ENCODE peak calls at places on chromosomes 3 and 15, in seven cellular contexts. U is mammary epithelial cell, K is psoas muscle, X is RWPE1, D is endodermal cell, V is B cell, A is endothelial cell. F is an unnamed sample.

GRCh38 chr3:16249336-16249735 is 15.4 kb downstream of the DPH3 start:
- DNase-seq in U (no peak), K (no peak), X (no peak), D (peak; percentile 85), V (peak; percentile 29), A (peak; percentile 58), F (no peak)

GRCh38 chr15:74651251-74651741 is 35.7 kb downstream of the CLK3 start:
- DNase-seq in U (peak; percentile 16), K (no peak), X (no peak), D (no peak), V (no peak), A (no peak), F (peak; percentile 56)

GRCh38 chr15:91866971-91867372 is 13.5 kb downstream of the SLCO3A1 start:
- DNase-seq in U (peak; percentile 88), K (peak; percentile 59), X (peak; percentile 82), D (no peak), V (no peak), A (no peak), F (peak; percentile 81)

GRCh38 chr3:172137287-172138030 is 98.1 kb downstream of the FNDC3B start:
- DNase-seq in U (no peak), K (no peak), X (no peak), D (no peak), V (no peak), A (no peak), F (peak; percentile 60)

GRCh38 chr3:39327053-39327745 is 2.3 kb upstream of the CCR8 start:
- DNase-seq in U (no peak), K (no peak), X (no peak), D (no peak), V (no peak), A (no peak), F (no peak)

GRCh38 chr3:116083686-116084085 is 361.6 kb downstream of the LSAMP start:
- DNase-seq in U (peak; percentile 52), K (no peak), X (no peak), D (no peak), V (no peak), A (no peak), F (peak; percentile 56)

GRCh38 chr3:64016941-64017620 is 6.2 kb downstream of the PSMD6 start:
- DNase-seq in U (peak; percentile 10), K (no peak), X (no peak), D (no peak), V (no peak), A (no peak), F (no peak)

GRCh38 chr3:51269466-51269865 is 115.6 kb upstream of the MANF start:
- DNase-seq in U (peak; percentile 31), K (no peak), X (no peak), D (no peak), V (no peak), A (no peak), F (peak; percentile 45)

GRCh38 chr3:115151921-115152320 is 4.8 kb upstream of the ZBTB20 start:
- DNase-seq in U (no peak), K (no peak), X (no peak), D (no peak), V (no peak), A (no peak), F (no peak)

GRCh38 chr15:80991446-80991845 is 1.8 kb upstream of the MESD start:
- DNase-seq in U (peak; percentile 13), K (peak; percentile 73), X (no peak), D (no peak), V (no peak), A (no peak), F (peak; percentile 41)
- TF ChIP-seq CTCF in U (peak; percentile 2), K (no peak), X (no peak), D (no peak), V (no peak), A (no peak), F (no peak)

GRCh38 chr15:41827290-41827879 is 507 bp upstream of the JMJD7 start:
- DNase-seq in U (no peak), K (no peak), X (no peak), D (peak; percentile 83), V (peak; percentile 51), A (no peak), F (peak; percentile 25)
- TF ChIP-seq CTCF in U (peak; percentile 8), K (no peak), X (no peak), D (no peak), V (no peak), A (no peak), F (no peak)

DNA sequence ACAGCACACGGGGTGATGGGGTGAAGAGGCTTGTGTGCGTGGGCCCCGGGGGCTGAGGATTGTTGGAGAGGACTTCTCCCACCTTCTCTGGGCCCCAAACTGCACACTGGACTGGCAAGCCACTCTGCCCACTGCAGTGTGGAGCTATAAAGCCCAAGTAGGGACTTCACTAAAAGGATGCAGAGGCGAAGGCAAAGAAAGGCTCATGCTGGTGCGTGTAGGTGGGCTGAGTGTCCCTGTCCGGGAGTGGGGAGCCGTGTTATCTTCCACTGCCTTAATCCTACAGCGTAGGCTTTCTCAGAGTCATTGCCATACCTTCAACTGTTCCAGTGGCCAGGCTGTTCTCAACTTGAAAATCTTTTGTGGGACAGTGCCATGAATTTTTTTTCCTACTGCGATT is 3.9 kb downstream of the PPARG start:
- DNase-seq in U (no peak), K (no peak), X (no peak), D (no peak), V (no peak), A (no peak), F (no peak)
- TF ChIP-seq CTCF in U (no peak), K (no peak), X (no peak), D (no peak), V (no peak), A (no peak), F (no peak)

DNA sequence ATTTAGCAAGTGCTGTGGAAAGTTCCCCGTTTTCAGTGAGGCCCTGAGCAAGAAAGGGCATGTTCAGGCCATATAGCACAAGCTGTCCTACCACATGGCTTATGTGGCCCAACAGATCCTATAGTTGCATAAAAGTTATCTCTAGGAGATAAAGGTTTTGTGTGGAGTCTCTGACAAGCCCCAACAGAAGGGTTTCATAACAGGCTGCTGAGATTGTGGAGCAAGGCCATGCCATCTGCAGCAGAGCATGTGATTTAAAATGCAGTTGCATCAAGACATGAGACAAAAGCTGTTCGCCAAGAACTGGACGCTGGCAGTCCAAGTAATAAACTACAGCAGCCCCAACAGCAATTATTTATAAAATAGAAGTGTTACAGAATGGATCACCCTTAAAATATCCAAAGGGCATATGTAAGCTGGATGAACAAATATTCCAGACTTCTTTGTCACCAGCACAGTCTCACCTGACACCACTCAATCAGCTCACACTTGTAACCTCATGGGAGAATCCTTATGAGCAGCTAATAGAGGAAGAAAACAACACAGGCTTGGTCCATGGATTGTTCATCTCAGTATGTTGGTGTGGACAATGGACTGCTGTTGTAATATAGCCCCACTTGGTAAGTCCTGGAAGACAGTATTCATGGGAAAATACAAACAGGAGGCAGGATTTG is 14.4 kb upstream of the CLDN1 start:
- DNase-seq in U (peak; percentile 63), K (no peak), X (no peak), D (no peak), V (no peak), A (no peak), F (peak; percentile 88)
- TF ChIP-seq CTCF in U (no peak), K (no peak), X (no peak), D (no peak), V (no peak), A (no peak), F (no peak)

GRCh38 chr3:140298569-140299070 is 363.6 kb downstream of the CLSTN2 start:
- DNase-seq in U (no peak), K (no peak), X (no peak), D (no peak), V (no peak), A (no peak), F (no peak)

GRCh38 chr3:140294058-140294457 is 359.1 kb downstream of the CLSTN2 start:
- DNase-seq in U (peak; percentile 38), K (no peak), X (no peak), D (no peak), V (no peak), A (no peak), F (peak; percentile 68)

GRCh38 chr3:140292684-140293083 is 357.7 kb downstream of the CLSTN2 start:
- DNase-seq in U (peak; percentile 75), K (peak; percentile 79), X (peak; percentile 43), D (no peak), V (no peak), A (no peak), F (peak; percentile 85)

GRCh38 chr3:140298043-140298442 is 363.1 kb downstream of the CLSTN2 start:
- DNase-seq in U (no peak), K (no peak), X (no peak), D (no peak), V (no peak), A (no peak), F (no peak)

DNA sequence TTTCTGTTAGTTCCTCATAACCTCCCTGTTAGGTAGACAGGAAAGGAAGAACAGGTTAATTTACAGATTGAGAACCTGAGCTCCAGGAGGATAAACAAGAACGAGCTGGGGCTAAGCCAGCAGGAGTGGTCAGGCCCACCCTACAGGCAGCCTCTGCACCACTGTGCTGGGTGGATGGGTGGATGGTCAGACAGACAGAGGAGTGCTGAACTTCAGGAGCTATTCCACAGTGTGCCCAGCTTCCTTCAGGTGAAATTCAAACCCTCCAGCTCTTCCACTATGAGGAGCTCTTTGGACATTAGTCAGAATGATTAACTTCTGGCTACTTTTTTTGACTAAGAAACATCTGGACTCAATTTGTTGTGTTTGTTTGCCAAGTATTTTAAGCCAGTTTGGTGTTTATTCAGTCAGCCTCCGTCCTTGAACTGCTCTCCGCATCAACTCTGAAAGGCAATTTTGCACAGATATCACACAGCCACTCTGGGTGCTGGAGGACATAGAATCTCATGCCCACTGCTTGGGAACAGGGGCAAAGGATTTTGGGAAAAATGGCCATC is 361.9 kb downstream of the CLSTN2 start:
- DNase-seq in U (no peak), K (no peak), X (no peak), D (no peak), V (no peak), A (no peak), F (peak; percentile 13)
- TF ChIP-seq CTCF in U (no peak), K (no peak), X (no peak), D (no peak), V (no peak), A (no peak), F (no peak)

GRCh38 chr3:69016901-69017300 is 3.4 kb upstream of the EOGT start:
- DNase-seq in U (no peak), K (no peak), X (no peak), D (no peak), V (no peak), A (no peak), F (no peak)

GRCh38 chr3:69016102-69016501 is 2.6 kb upstream of the EOGT start:
- DNase-seq in U (no peak), K (no peak), X (no peak), D (no peak), V (no peak), A (no peak), F (no peak)

GRCh38 chr3:69020857-69021256 is 7.4 kb upstream of the EOGT start:
- DNase-seq in U (no peak), K (no peak), X (no peak), D (no peak), V (no peak), A (no peak), F (no peak)

GRCh38 chr3:69020424-69020823 is 6.9 kb upstream of the EOGT start:
- DNase-seq in U (no peak), K (no peak), X (no peak), D (no peak), V (no peak), A (no peak), F (peak; percentile 18)
- TF ChIP-seq CTCF in U (peak; percentile 45), K (no peak), X (peak; percentile 64), D (peak; percentile 68), V (no peak), A (peak; percentile 13), F (peak; percentile 13)

F was measured in bronchial epithelial cell.